ENCODE peak calls at places on chromosomes 4 and X, in seven cellular contexts. One of them, this sample, is unnamed.
A peak's percentile ranks its signal among the peaks of the same experiment; 100 is the strongest.

GRCh38 chr4:6011686-6012085 is 6.5 kb downstream of the C4orf50 start:
- ATAC-seq in RWPE2: peak; percentile 49
- ATAC-seq in heart left ventricle: no peak
- ATAC-seq in activated naive CD8-positive, alpha-beta T cell treated with anti-CD3 and anti-CD28 coated beads, Interleukin-2, amount 50 U/mL, for 24 hours: no peak
- ATAC-seq in left ventricle myocardium superior: peak; percentile 43
- ATAC-seq in stimulated activated effector memory CD8-positive, alpha-beta T cell treated with anti-CD3 and anti-CD28 coated beads, Interleukin-12 subunit alpha, Interleukin-12 subunit beta, amount 100 ng/mL, for 72 hours: no peak
- ATAC-seq in stimulated activated memory B cell treated with anti-CD40 and anti-IgM and Interleukin-4, amounts not matched to agents 10 μg/mL and 1 μg/mL and 100 μg/mL, for 72 hours: no peak
- ATAC-seq in this sample: no peak

GRCh38 chrX:37745835-37746234 is 34.0 kb upstream of the CYBB start:
- ATAC-seq in RWPE2: no peak
- ATAC-seq in heart left ventricle: no peak
- ATAC-seq in activated naive CD8-positive, alpha-beta T cell treated with anti-CD3 and anti-CD28 coated beads, Interleukin-2, amount 50 U/mL, for 24 hours: peak; percentile 58
- ATAC-seq in left ventricle myocardium superior: no peak
- ATAC-seq in stimulated activated effector memory CD8-positive, alpha-beta T cell treated with anti-CD3 and anti-CD28 coated beads, Interleukin-12 subunit alpha, Interleukin-12 subunit beta, amount 100 ng/mL, for 72 hours: peak; percentile 66
- ATAC-seq in stimulated activated memory B cell treated with anti-CD40 and anti-IgM and Interleukin-4, amounts not matched to agents 10 μg/mL and 1 μg/mL and 100 μg/mL, for 72 hours: peak; percentile 72
- ATAC-seq in this sample: peak; percentile 61

GRCh38 chr4:145580906-145581305 is 38.3 kb upstream of the MMAA start:
- ATAC-seq in RWPE2: peak; percentile 55
- ATAC-seq in heart left ventricle: no peak
- ATAC-seq in activated naive CD8-positive, alpha-beta T cell treated with anti-CD3 and anti-CD28 coated beads, Interleukin-2, amount 50 U/mL, for 24 hours: no peak
- ATAC-seq in left ventricle myocardium superior: no peak
- ATAC-seq in stimulated activated effector memory CD8-positive, alpha-beta T cell treated with anti-CD3 and anti-CD28 coated beads, Interleukin-12 subunit alpha, Interleukin-12 subunit beta, amount 100 ng/mL, for 72 hours: no peak
- ATAC-seq in stimulated activated memory B cell treated with anti-CD40 and anti-IgM and Interleukin-4, amounts not matched to agents 10 μg/mL and 1 μg/mL and 100 μg/mL, for 72 hours: no peak
- ATAC-seq in this sample: no peak

GRCh38 chr4:120683902-120684540 is 238.5 kb downstream of the PRDM5 start:
- ATAC-seq in RWPE2: no peak
- ATAC-seq in heart left ventricle: no peak
- ATAC-seq in activated naive CD8-positive, alpha-beta T cell treated with anti-CD3 and anti-CD28 coated beads, Interleukin-2, amount 50 U/mL, for 24 hours: no peak
- ATAC-seq in left ventricle myocardium superior: no peak
- ATAC-seq in stimulated activated effector memory CD8-positive, alpha-beta T cell treated with anti-CD3 and anti-CD28 coated beads, Interleukin-12 subunit alpha, Interleukin-12 subunit beta, amount 100 ng/mL, for 72 hours: no peak
- ATAC-seq in stimulated activated memory B cell treated with anti-CD40 and anti-IgM and Interleukin-4, amounts not matched to agents 10 μg/mL and 1 μg/mL and 100 μg/mL, for 72 hours: no peak
- ATAC-seq in this sample: no peak

GRCh38 chr4:107791902-107792301 is 32.8 kb upstream of the SGMS2 start:
- ATAC-seq in RWPE2: peak; percentile 46
- ATAC-seq in heart left ventricle: no peak
- ATAC-seq in activated naive CD8-positive, alpha-beta T cell treated with anti-CD3 and anti-CD28 coated beads, Interleukin-2, amount 50 U/mL, for 24 hours: no peak
- ATAC-seq in left ventricle myocardium superior: no peak
- ATAC-seq in stimulated activated effector memory CD8-positive, alpha-beta T cell treated with anti-CD3 and anti-CD28 coated beads, Interleukin-12 subunit alpha, Interleukin-12 subunit beta, amount 100 ng/mL, for 72 hours: no peak
- ATAC-seq in stimulated activated memory B cell treated with anti-CD40 and anti-IgM and Interleukin-4, amounts not matched to agents 10 μg/mL and 1 μg/mL and 100 μg/mL, for 72 hours: no peak
- ATAC-seq in this sample: no peak

GRCh38 chr4:53886090-53886489 is 178.3 kb downstream of the CHIC2 start:
- ATAC-seq in RWPE2: no peak
- ATAC-seq in heart left ventricle: no peak
- ATAC-seq in activated naive CD8-positive, alpha-beta T cell treated with anti-CD3 and anti-CD28 coated beads, Interleukin-2, amount 50 U/mL, for 24 hours: no peak
- ATAC-seq in left ventricle myocardium superior: no peak
- ATAC-seq in stimulated activated effector memory CD8-positive, alpha-beta T cell treated with anti-CD3 and anti-CD28 coated beads, Interleukin-12 subunit alpha, Interleukin-12 subunit beta, amount 100 ng/mL, for 72 hours: no peak
- ATAC-seq in stimulated activated memory B cell treated with anti-CD40 and anti-IgM and Interleukin-4, amounts not matched to agents 10 μg/mL and 1 μg/mL and 100 μg/mL, for 72 hours: no peak
- ATAC-seq in this sample: no peak

GRCh38 chr4:48490680-48491513 is 845 bp downstream of the ZAR1 start:
- ATAC-seq in RWPE2: no peak
- ATAC-seq in heart left ventricle: no peak
- ATAC-seq in activated naive CD8-positive, alpha-beta T cell treated with anti-CD3 and anti-CD28 coated beads, Interleukin-2, amount 50 U/mL, for 24 hours: no peak
- ATAC-seq in left ventricle myocardium superior: no peak
- ATAC-seq in stimulated activated effector memory CD8-positive, alpha-beta T cell treated with anti-CD3 and anti-CD28 coated beads, Interleukin-12 subunit alpha, Interleukin-12 subunit beta, amount 100 ng/mL, for 72 hours: peak; percentile 17
- ATAC-seq in stimulated activated memory B cell treated with anti-CD40 and anti-IgM and Interleukin-4, amounts not matched to agents 10 μg/mL and 1 μg/mL and 100 μg/mL, for 72 hours: peak; percentile 16
- ATAC-seq in this sample: peak; percentile 24

GRCh38 chr4:101807351-101807750 is 16.8 kb downstream of the BANK1 start:
- ATAC-seq in RWPE2: no peak
- ATAC-seq in heart left ventricle: no peak
- ATAC-seq in activated naive CD8-positive, alpha-beta T cell treated with anti-CD3 and anti-CD28 coated beads, Interleukin-2, amount 50 U/mL, for 24 hours: no peak
- ATAC-seq in left ventricle myocardium superior: no peak
- ATAC-seq in stimulated activated effector memory CD8-positive, alpha-beta T cell treated with anti-CD3 and anti-CD28 coated beads, Interleukin-12 subunit alpha, Interleukin-12 subunit beta, amount 100 ng/mL, for 72 hours: no peak
- ATAC-seq in stimulated activated memory B cell treated with anti-CD40 and anti-IgM and Interleukin-4, amounts not matched to agents 10 μg/mL and 1 μg/mL and 100 μg/mL, for 72 hours: peak; percentile 60
- ATAC-seq in this sample: no peak

GRCh38 chr4:112185740-112186670 is 40.8 kb downstream of the FAM241A start:
- ATAC-seq in RWPE2: no peak
- ATAC-seq in heart left ventricle: no peak
- ATAC-seq in activated naive CD8-positive, alpha-beta T cell treated with anti-CD3 and anti-CD28 coated beads, Interleukin-2, amount 50 U/mL, for 24 hours: no peak
- ATAC-seq in left ventricle myocardium superior: no peak
- ATAC-seq in stimulated activated effector memory CD8-positive, alpha-beta T cell treated with anti-CD3 and anti-CD28 coated beads, Interleukin-12 subunit alpha, Interleukin-12 subunit beta, amount 100 ng/mL, for 72 hours: no peak
- ATAC-seq in stimulated activated memory B cell treated with anti-CD40 and anti-IgM and Interleukin-4, amounts not matched to agents 10 μg/mL and 1 μg/mL and 100 μg/mL, for 72 hours: no peak
- ATAC-seq in this sample: no peak

GRCh38 chr4:168794092-168794707 is 215.9 kb downstream of the CBR4 start:
- ATAC-seq in RWPE2: no peak
- ATAC-seq in heart left ventricle: no peak
- ATAC-seq in activated naive CD8-positive, alpha-beta T cell treated with anti-CD3 and anti-CD28 coated beads, Interleukin-2, amount 50 U/mL, for 24 hours: no peak
- ATAC-seq in left ventricle myocardium superior: no peak
- ATAC-seq in stimulated activated effector memory CD8-positive, alpha-beta T cell treated with anti-CD3 and anti-CD28 coated beads, Interleukin-12 subunit alpha, Interleukin-12 subunit beta, amount 100 ng/mL, for 72 hours: no peak
- ATAC-seq in stimulated activated memory B cell treated with anti-CD40 and anti-IgM and Interleukin-4, amounts not matched to agents 10 μg/mL and 1 μg/mL and 100 μg/mL, for 72 hours: no peak
- ATAC-seq in this sample: no peak

GRCh38 chr4:168787801-168788200 is 222.3 kb downstream of the CBR4 start:
- ATAC-seq in RWPE2: no peak
- ATAC-seq in heart left ventricle: no peak
- ATAC-seq in activated naive CD8-positive, alpha-beta T cell treated with anti-CD3 and anti-CD28 coated beads, Interleukin-2, amount 50 U/mL, for 24 hours: no peak
- ATAC-seq in left ventricle myocardium superior: no peak
- ATAC-seq in stimulated activated effector memory CD8-positive, alpha-beta T cell treated with anti-CD3 and anti-CD28 coated beads, Interleukin-12 subunit alpha, Interleukin-12 subunit beta, amount 100 ng/mL, for 72 hours: no peak
- ATAC-seq in stimulated activated memory B cell treated with anti-CD40 and anti-IgM and Interleukin-4, amounts not matched to agents 10 μg/mL and 1 μg/mL and 100 μg/mL, for 72 hours: no peak
- ATAC-seq in this sample: no peak

GRCh38 chrX:97398030-97398551 is 514.4 kb downstream of the RPA4 start:
- ATAC-seq in RWPE2: no peak
- ATAC-seq in heart left ventricle: no peak
- ATAC-seq in activated naive CD8-positive, alpha-beta T cell treated with anti-CD3 and anti-CD28 coated beads, Interleukin-2, amount 50 U/mL, for 24 hours: peak; percentile 83
- ATAC-seq in left ventricle myocardium superior: no peak
- ATAC-seq in stimulated activated effector memory CD8-positive, alpha-beta T cell treated with anti-CD3 and anti-CD28 coated beads, Interleukin-12 subunit alpha, Interleukin-12 subunit beta, amount 100 ng/mL, for 72 hours: peak; percentile 80
- ATAC-seq in stimulated activated memory B cell treated with anti-CD40 and anti-IgM and Interleukin-4, amounts not matched to agents 10 μg/mL and 1 μg/mL and 100 μg/mL, for 72 hours: peak; percentile 85
- ATAC-seq in this sample: peak; percentile 69

GRCh38 chr4:33302298-33302697 is 2582.1 kb downstream of the PCDH7 start:
- ATAC-seq in RWPE2: no peak
- ATAC-seq in heart left ventricle: no peak
- ATAC-seq in activated naive CD8-positive, alpha-beta T cell treated with anti-CD3 and anti-CD28 coated beads, Interleukin-2, amount 50 U/mL, for 24 hours: no peak
- ATAC-seq in left ventricle myocardium superior: no peak
- ATAC-seq in stimulated activated effector memory CD8-positive, alpha-beta T cell treated with anti-CD3 and anti-CD28 coated beads, Interleukin-12 subunit alpha, Interleukin-12 subunit beta, amount 100 ng/mL, for 72 hours: no peak
- ATAC-seq in stimulated activated memory B cell treated with anti-CD40 and anti-IgM and Interleukin-4, amounts not matched to agents 10 μg/mL and 1 μg/mL and 100 μg/mL, for 72 hours: no peak
- ATAC-seq in this sample: no peak

GRCh38 chr4:1239141-1239948 is 9.6 kb downstream of the CTBP1 start:
- ATAC-seq in RWPE2: no peak
- ATAC-seq in heart left ventricle: no peak
- ATAC-seq in activated naive CD8-positive, alpha-beta T cell treated with anti-CD3 and anti-CD28 coated beads, Interleukin-2, amount 50 U/mL, for 24 hours: no peak
- ATAC-seq in left ventricle myocardium superior: no peak
- ATAC-seq in stimulated activated effector memory CD8-positive, alpha-beta T cell treated with anti-CD3 and anti-CD28 coated beads, Interleukin-12 subunit alpha, Interleukin-12 subunit beta, amount 100 ng/mL, for 72 hours: no peak
- ATAC-seq in stimulated activated memory B cell treated with anti-CD40 and anti-IgM and Interleukin-4, amounts not matched to agents 10 μg/mL and 1 μg/mL and 100 μg/mL, for 72 hours: no peak
- ATAC-seq in this sample: no peak

GRCh38 chr4:94819371-94819770 is 61.6 kb downstream of the BMPR1B start:
- ATAC-seq in RWPE2: no peak
- ATAC-seq in heart left ventricle: peak; percentile 67
- ATAC-seq in activated naive CD8-positive, alpha-beta T cell treated with anti-CD3 and anti-CD28 coated beads, Interleukin-2, amount 50 U/mL, for 24 hours: no peak
- ATAC-seq in left ventricle myocardium superior: peak; percentile 70
- ATAC-seq in stimulated activated effector memory CD8-positive, alpha-beta T cell treated with anti-CD3 and anti-CD28 coated beads, Interleukin-12 subunit alpha, Interleukin-12 subunit beta, amount 100 ng/mL, for 72 hours: no peak
- ATAC-seq in stimulated activated memory B cell treated with anti-CD40 and anti-IgM and Interleukin-4, amounts not matched to agents 10 μg/mL and 1 μg/mL and 100 μg/mL, for 72 hours: no peak
- ATAC-seq in this sample: no peak

GRCh38 chrX:118552501-118552900 is 56.9 kb downstream of the DOCK11 start:
- ATAC-seq in RWPE2: peak; percentile 81
- ATAC-seq in heart left ventricle: no peak
- ATAC-seq in activated naive CD8-positive, alpha-beta T cell treated with anti-CD3 and anti-CD28 coated beads, Interleukin-2, amount 50 U/mL, for 24 hours: no peak
- ATAC-seq in left ventricle myocardium superior: peak; percentile 59
- ATAC-seq in stimulated activated effector memory CD8-positive, alpha-beta T cell treated with anti-CD3 and anti-CD28 coated beads, Interleukin-12 subunit alpha, Interleukin-12 subunit beta, amount 100 ng/mL, for 72 hours: peak; percentile 65
- ATAC-seq in stimulated activated memory B cell treated with anti-CD40 and anti-IgM and Interleukin-4, amounts not matched to agents 10 μg/mL and 1 μg/mL and 100 μg/mL, for 72 hours: no peak
- ATAC-seq in this sample: peak; percentile 57

GRCh38 chr4:157572951-157573350 is 352.4 kb downstream of the GRIA2 start:
- ATAC-seq in RWPE2: no peak
- ATAC-seq in heart left ventricle: no peak
- ATAC-seq in activated naive CD8-positive, alpha-beta T cell treated with anti-CD3 and anti-CD28 coated beads, Interleukin-2, amount 50 U/mL, for 24 hours: no peak
- ATAC-seq in left ventricle myocardium superior: no peak
- ATAC-seq in stimulated activated effector memory CD8-positive, alpha-beta T cell treated with anti-CD3 and anti-CD28 coated beads, Interleukin-12 subunit alpha, Interleukin-12 subunit beta, amount 100 ng/mL, for 72 hours: no peak
- ATAC-seq in stimulated activated memory B cell treated with anti-CD40 and anti-IgM and Interleukin-4, amounts not matched to agents 10 μg/mL and 1 μg/mL and 100 μg/mL, for 72 hours: no peak
- ATAC-seq in this sample: no peak

GRCh38 chr4:158050942-158051341 is 121.9 kb downstream of the GASK1B start:
- ATAC-seq in RWPE2: no peak
- ATAC-seq in heart left ventricle: peak; percentile 20
- ATAC-seq in activated naive CD8-positive, alpha-beta T cell treated with anti-CD3 and anti-CD28 coated beads, Interleukin-2, amount 50 U/mL, for 24 hours: no peak
- ATAC-seq in left ventricle myocardium superior: peak; percentile 81
- ATAC-seq in stimulated activated effector memory CD8-positive, alpha-beta T cell treated with anti-CD3 and anti-CD28 coated beads, Interleukin-12 subunit alpha, Interleukin-12 subunit beta, amount 100 ng/mL, for 72 hours: no peak
- ATAC-seq in stimulated activated memory B cell treated with anti-CD40 and anti-IgM and Interleukin-4, amounts not matched to agents 10 μg/mL and 1 μg/mL and 100 μg/mL, for 72 hours: no peak
- ATAC-seq in this sample: no peak

GRCh38 chr4:145904413-145905177 is 34.0 kb downstream of the ZNF827 start:
- ATAC-seq in RWPE2: peak; percentile 63
- ATAC-seq in heart left ventricle: no peak
- ATAC-seq in activated naive CD8-positive, alpha-beta T cell treated with anti-CD3 and anti-CD28 coated beads, Interleukin-2, amount 50 U/mL, for 24 hours: peak; percentile 33
- ATAC-seq in left ventricle myocardium superior: no peak
- ATAC-seq in stimulated activated effector memory CD8-positive, alpha-beta T cell treated with anti-CD3 and anti-CD28 coated beads, Interleukin-12 subunit alpha, Interleukin-12 subunit beta, amount 100 ng/mL, for 72 hours: no peak
- ATAC-seq in stimulated activated memory B cell treated with anti-CD40 and anti-IgM and Interleukin-4, amounts not matched to agents 10 μg/mL and 1 μg/mL and 100 μg/mL, for 72 hours: no peak
- ATAC-seq in this sample: no peak

GRCh38 chrX:39724544-39724943 is 373.2 kb downstream of the BCOR start:
- ATAC-seq in RWPE2: no peak
- ATAC-seq in heart left ventricle: no peak
- ATAC-seq in activated naive CD8-positive, alpha-beta T cell treated with anti-CD3 and anti-CD28 coated beads, Interleukin-2, amount 50 U/mL, for 24 hours: peak; percentile 49
- ATAC-seq in left ventricle myocardium superior: no peak
- ATAC-seq in stimulated activated effector memory CD8-positive, alpha-beta T cell treated with anti-CD3 and anti-CD28 coated beads, Interleukin-12 subunit alpha, Interleukin-12 subunit beta, amount 100 ng/mL, for 72 hours: peak; percentile 73
- ATAC-seq in stimulated activated memory B cell treated with anti-CD40 and anti-IgM and Interleukin-4, amounts not matched to agents 10 μg/mL and 1 μg/mL and 100 μg/mL, for 72 hours: no peak
- ATAC-seq in this sample: peak; percentile 84

GRCh38 chrX:79604364-79604763 is 237.2 kb upstream of the ITM2A start:
- ATAC-seq in RWPE2: no peak
- ATAC-seq in heart left ventricle: no peak
- ATAC-seq in activated naive CD8-positive, alpha-beta T cell treated with anti-CD3 and anti-CD28 coated beads, Interleukin-2, amount 50 U/mL, for 24 hours: no peak
- ATAC-seq in left ventricle myocardium superior: no peak
- ATAC-seq in stimulated activated effector memory CD8-positive, alpha-beta T cell treated with anti-CD3 and anti-CD28 coated beads, Interleukin-12 subunit alpha, Interleukin-12 subunit beta, amount 100 ng/mL, for 72 hours: no peak
- ATAC-seq in stimulated activated memory B cell treated with anti-CD40 and anti-IgM and Interleukin-4, amounts not matched to agents 10 μg/mL and 1 μg/mL and 100 μg/mL, for 72 hours: no peak
- ATAC-seq in this sample: no peak

GRCh38 chr4:119233750-119234149 is 21.2 kb downstream of the USP53 start:
- ATAC-seq in RWPE2: no peak
- ATAC-seq in heart left ventricle: peak; percentile 62
- ATAC-seq in activated naive CD8-positive, alpha-beta T cell treated with anti-CD3 and anti-CD28 coated beads, Interleukin-2, amount 50 U/mL, for 24 hours: no peak
- ATAC-seq in left ventricle myocardium superior: peak; percentile 41
- ATAC-seq in stimulated activated effector memory CD8-positive, alpha-beta T cell treated with anti-CD3 and anti-CD28 coated beads, Interleukin-12 subunit alpha, Interleukin-12 subunit beta, amount 100 ng/mL, for 72 hours: peak; percentile 22
- ATAC-seq in stimulated activated memory B cell treated with anti-CD40 and anti-IgM and Interleukin-4, amounts not matched to agents 10 μg/mL and 1 μg/mL and 100 μg/mL, for 72 hours: no peak
- ATAC-seq in this sample: no peak

GRCh38 chrX:38563006-38563405 is 1.7 kb downstream of the TSPAN7 start:
- ATAC-seq in RWPE2: no peak
- ATAC-seq in heart left ventricle: no peak
- ATAC-seq in activated naive CD8-positive, alpha-beta T cell treated with anti-CD3 and anti-CD28 coated beads, Interleukin-2, amount 50 U/mL, for 24 hours: no peak
- ATAC-seq in left ventricle myocardium superior: no peak
- ATAC-seq in stimulated activated effector memory CD8-positive, alpha-beta T cell treated with anti-CD3 and anti-CD28 coated beads, Interleukin-12 subunit alpha, Interleukin-12 subunit beta, amount 100 ng/mL, for 72 hours: no peak
- ATAC-seq in stimulated activated memory B cell treated with anti-CD40 and anti-IgM and Interleukin-4, amounts not matched to agents 10 μg/mL and 1 μg/mL and 100 μg/mL, for 72 hours: no peak
- ATAC-seq in this sample: no peak

GRCh38 chr4:2886622-2887021 is 43.0 kb downstream of the ADD1 start:
- ATAC-seq in RWPE2: no peak
- ATAC-seq in heart left ventricle: peak; percentile 88
- ATAC-seq in activated naive CD8-positive, alpha-beta T cell treated with anti-CD3 and anti-CD28 coated beads, Interleukin-2, amount 50 U/mL, for 24 hours: no peak
- ATAC-seq in left ventricle myocardium superior: peak; percentile 95
- ATAC-seq in stimulated activated effector memory CD8-positive, alpha-beta T cell treated with anti-CD3 and anti-CD28 coated beads, Interleukin-12 subunit alpha, Interleukin-12 subunit beta, amount 100 ng/mL, for 72 hours: no peak
- ATAC-seq in stimulated activated memory B cell treated with anti-CD40 and anti-IgM and Interleukin-4, amounts not matched to agents 10 μg/mL and 1 μg/mL and 100 μg/mL, for 72 hours: no peak
- ATAC-seq in this sample: no peak